ENCODE peak calls at places on chromosomes 2 and 18, in four cellular contexts. A, V, I and H are unnamed samples.

GRCh38 chr2:70133521-70134348 is 46.5 kb downstream of the PCBP1 start:
- DNase-seq in A (no peak), I (no peak), V (no peak), H (no peak)

GRCh38 chr18:69567813-69568488 is 167.3 kb downstream of the DOK6 start:
- DNase-seq in A (no peak), V (no peak), I (peak), H (peak)

GRCh38 chr2:32559136-32559535 is 68.7 kb upstream of the TTC27 start:
- DNase-seq in A (no peak), V (peak), I (no peak), H (no peak)

GRCh38 chr2:44715671-44716077 is 225.8 kb upstream of the SIX3 start:
- DNase-seq in V (peak), A (no peak), I (no peak), H (no peak)

GRCh38 chr2:10373931-10374330 is 71.2 kb downstream of the HPCAL1 start:
- DNase-seq in I (no peak), A (no peak), V (no peak), H (no peak)

GRCh38 chr2:62344472-62344871 is 148.6 kb downstream of the B3GNT2 start:
- DNase-seq in I (no peak), A (no peak), V (peak), H (no peak)

GRCh38 chr18:63831080-63831788 is 56.0 kb downstream of the SERPINB7 start:
- DNase-seq in A (no peak), I (no peak), V (peak), H (no peak)

GRCh38 chr2:105712981-105713596 is 31.6 kb upstream of the NCK2 start:
- DNase-seq in V (peak), A (no peak), I (no peak), H (no peak)

GRCh38 chr2:172972005-172972619 is 103.5 kb upstream of the MAP3K20 start:
- DNase-seq in A (no peak), V (peak), I (peak), H (no peak)

GRCh38 chr2:166173263-166173662 is 45.4 kb upstream of the SCN1A start:
- DNase-seq in A (no peak), I (no peak), V (no peak), H (no peak)

GRCh38 chr2:169683054-169683424 is 11.2 kb downstream of the CFAP210 start:
- DNase-seq in V (no peak), A (no peak), I (no peak), H (no peak)
- H3K27ac ChIP-seq in V (no peak), A (no peak), I (no peak), H (no peak)

GRCh38 chr18:10454800-10455550 is 540 bp downstream of the APCDD1 start:
- DNase-seq in A (no peak), V (peak), I (peak), H (peak)
- H3K27ac ChIP-seq in A (no peak), V (no peak), I (peak), H (no peak)

GRCh38 chr18:49569701-49570100 is 7.8 kb downstream of the LIPG start:
- DNase-seq in V (no peak), A (no peak), I (no peak), H (no peak)
- H3K27ac ChIP-seq in V (no peak), A (no peak), I (no peak), H (no peak)

GRCh38 chr18:50866765-50867164 is 12.2 kb upstream of the ME2 start:
- DNase-seq in I (no peak), A (no peak), V (peak), H (no peak)

GRCh38 chr18:50871846-50872245 is 7.1 kb upstream of the ME2 start:
- DNase-seq in V (no peak), I (no peak), A (no peak), H (no peak)

GRCh38 chr18:50869150-50869549 is 9.8 kb upstream of the ME2 start:
- DNase-seq in I (no peak), V (no peak), A (no peak), H (no peak)

GRCh38 chr18:50875966-50876536 is 2.9 kb upstream of the ME2 start:
- DNase-seq in V (no peak), I (no peak), A (no peak), H (no peak)

DNA sequence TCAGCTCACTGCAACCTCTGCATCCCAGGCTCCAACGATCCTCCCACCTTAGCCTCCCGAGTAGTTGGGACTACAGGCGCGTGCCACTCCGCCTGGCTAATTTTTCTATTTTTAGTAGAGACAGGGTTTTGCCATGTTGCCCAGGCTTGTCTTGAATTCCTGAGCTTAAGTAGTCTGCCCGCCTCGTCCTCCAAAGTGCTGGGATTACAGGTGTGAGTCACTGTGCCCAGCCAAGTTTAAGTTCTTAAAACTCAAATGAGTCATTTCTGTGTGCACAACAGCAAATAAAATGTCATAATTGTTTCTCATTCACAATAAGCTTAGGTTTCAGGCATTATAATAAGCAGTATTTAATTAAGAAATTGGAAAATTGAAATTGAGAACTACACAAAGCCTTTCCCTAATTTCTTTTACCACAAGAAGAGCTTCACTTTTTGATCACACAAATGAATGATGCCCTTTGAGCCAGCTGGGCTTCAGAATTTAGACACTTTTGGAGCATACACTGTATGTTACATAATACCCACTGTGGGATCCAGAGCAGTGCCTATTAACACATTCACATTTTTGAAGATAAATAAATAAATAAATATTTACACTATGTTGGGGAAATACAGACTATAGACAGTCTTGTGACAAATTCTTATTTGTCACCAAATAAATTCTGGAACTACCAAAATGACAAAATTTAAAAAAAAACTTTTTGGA is 8.6 kb upstream of the ME2 start:
- DNase-seq in A (no peak), I (no peak), V (peak), H (no peak)
- H3K27ac ChIP-seq in A (no peak), I (no peak), V (peak), H (no peak)

GRCh38 chr2:188379748-188380147 is 88.1 kb downstream of the GULP1 start:
- DNase-seq in I (no peak), V (no peak), A (no peak), H (no peak)

GRCh38 chr2:188383158-188383557 is 91.5 kb downstream of the GULP1 start:
- DNase-seq in V (no peak), I (no peak), A (no peak), H (no peak)

GRCh38 chr2:188382107-188382506 is 90.4 kb downstream of the GULP1 start:
- DNase-seq in A (no peak), I (no peak), V (peak), H (no peak)

GRCh38 chr2:188380280-188380679 is 88.6 kb downstream of the GULP1 start:
- DNase-seq in I (no peak), V (no peak), A (no peak), H (no peak)

GRCh38 chr2:188381614-188382013 is 89.9 kb downstream of the GULP1 start:
- DNase-seq in V (peak), I (no peak), A (peak), H (no peak)
- H3K27ac ChIP-seq in V (no peak), I (no peak), A (no peak), H (no peak)

GRCh38 chr2:238927746-238928519 is 80.0 kb downstream of the TWIST2 start:
- DNase-seq in A (no peak), V (no peak), I (no peak), H (peak)
- H3K27ac ChIP-seq in A (no peak), V (no peak), I (no peak), H (no peak)

GRCh38 chr2:121709776-121710469 is 26.8 kb downstream of the NIFK start:
- DNase-seq in V (peak), I (no peak), A (no peak), H (no peak)
- H3K27ac ChIP-seq in V (no peak), I (no peak), A (no peak), H (no peak)

DNA sequence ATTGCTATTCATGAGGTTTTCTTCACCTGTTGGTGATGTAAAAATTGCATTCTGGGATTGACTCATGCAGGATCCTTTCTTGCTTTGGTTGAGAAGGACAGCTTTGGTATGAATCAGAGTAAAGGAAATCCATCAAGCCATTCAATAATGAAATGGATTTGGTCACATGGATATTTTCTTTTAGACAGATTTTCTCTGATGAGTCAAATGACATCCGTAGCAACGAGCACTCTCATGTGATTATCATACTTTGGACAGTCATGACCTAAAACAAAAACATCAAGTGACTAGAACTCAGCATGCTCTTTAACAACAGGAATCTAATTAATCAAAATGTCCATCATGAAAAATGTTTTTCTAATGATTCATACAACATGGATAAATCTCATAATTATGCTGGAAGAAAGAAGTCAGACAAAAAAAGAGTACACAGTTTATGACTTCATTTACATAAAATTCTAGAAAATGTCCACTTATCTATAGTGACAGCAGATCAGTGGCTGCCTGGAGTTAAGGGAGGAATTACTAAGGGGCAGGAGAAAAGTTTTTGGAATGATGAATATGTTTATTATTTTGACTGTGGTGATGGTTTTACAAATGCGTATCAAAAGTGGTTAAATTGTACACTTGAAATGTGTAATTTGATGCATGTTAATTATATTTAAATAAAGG is 30.7 kb downstream of the TRAK2 start:
- DNase-seq in A (no peak), I (no peak), V (peak), H (no peak)
- H3K27ac ChIP-seq in A (no peak), I (no peak), V (peak), H (no peak)

GRCh38 chr2:85889648-85890281 is 975 bp upstream of the ST3GAL5 start:
- DNase-seq in V (peak), I (peak), A (no peak), H (peak)
- H3K27ac ChIP-seq in V (peak), I (peak), A (peak), H (no peak)

DNA sequence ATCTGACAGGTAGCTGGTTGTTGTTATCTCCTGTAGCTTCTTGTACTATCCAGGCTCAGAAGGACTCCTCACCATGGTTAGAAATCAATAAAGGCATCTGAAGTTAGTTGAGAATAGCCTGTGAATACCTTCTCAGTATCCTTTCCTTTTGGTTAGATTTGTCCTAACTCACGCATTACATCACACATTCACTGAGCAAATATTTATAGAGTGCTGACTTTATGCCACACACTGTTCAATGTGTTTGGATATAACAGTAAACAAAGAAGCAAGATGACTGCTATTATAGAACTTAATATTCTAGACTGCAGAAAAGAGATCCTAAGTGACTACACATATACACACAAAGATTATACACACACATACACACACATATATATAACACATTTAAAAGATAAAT is 889.9 kb upstream of the CHAC2 start:
- DNase-seq in A (peak), I (no peak), V (no peak), H (no peak)
- H3K27ac ChIP-seq in A (no peak), I (no peak), V (no peak), H (no peak)